ENCODE peak calls at places on chromosomes 1 and 21, in six cellular contexts. A is IMR-90, N is AG04449, R is pancreas, F is MM.1S, K is endodermal cell. I is an unnamed sample.

GRCh38 chr1:75672528-75673393 is 51.7 kb upstream of the ACADM start:
- DNase-seq in A (peak; percentile 83), N (peak; percentile 59), R (no peak), F (peak; percentile 26), K (peak; percentile 86), I (no peak)

GRCh38 chr1:16727190-16728111 is 12.9 kb upstream of the RNU1-4 start:
- DNase-seq in A (peak; percentile 64), N (no peak), R (peak; percentile 49), F (peak; percentile 17), K (peak; percentile 87), I (peak; percentile 66)

GRCh38 chr21:26982767-26983166 is 15.9 kb upstream of the ADAMTS5 start:
- DNase-seq in A (peak; percentile 63), N (no peak), R (no peak), F (no peak), K (no peak), I (no peak)

GRCh38 chr1:152313319-152313801 is 11.7 kb downstream of the FLG start:
- DNase-seq in A (no peak), N (no peak), R (no peak), F (no peak), K (no peak), I (no peak)

GRCh38 chr1:89989099-89989498 is 5.8 kb upstream of the ZNF326 start:
- DNase-seq in A (no peak), N (no peak), R (no peak), F (no peak), K (no peak), I (no peak)

GRCh38 chr1:93707956-93708355 is 26.3 kb upstream of the BCAR3 start:
- DNase-seq in A (no peak), N (no peak), R (no peak), F (peak; percentile 49), K (no peak), I (peak; percentile 46)

GRCh38 chr1:55244476-55245109 is 29.4 kb upstream of the USP24 start:
- DNase-seq in A (peak; percentile 43), N (peak; percentile 19), R (no peak), F (no peak), K (no peak), I (no peak)

GRCh38 chr1:96633695-96634094 is 87.9 kb upstream of the PTBP2 start:
- DNase-seq in A (no peak), N (no peak), R (no peak), F (no peak), K (no peak), I (no peak)

GRCh38 chr1:192703283-192704206 is 67.6 kb downstream of the RGS13 start:
- DNase-seq in A (no peak), N (no peak), R (no peak), F (peak; percentile 70), K (no peak), I (no peak)

GRCh38 chr21:35075546-35075945 is 26.4 kb upstream of the RUNX1 start:
- DNase-seq in A (peak; percentile 82), N (peak; percentile 38), R (no peak), F (no peak), K (no peak), I (no peak)

DNA sequence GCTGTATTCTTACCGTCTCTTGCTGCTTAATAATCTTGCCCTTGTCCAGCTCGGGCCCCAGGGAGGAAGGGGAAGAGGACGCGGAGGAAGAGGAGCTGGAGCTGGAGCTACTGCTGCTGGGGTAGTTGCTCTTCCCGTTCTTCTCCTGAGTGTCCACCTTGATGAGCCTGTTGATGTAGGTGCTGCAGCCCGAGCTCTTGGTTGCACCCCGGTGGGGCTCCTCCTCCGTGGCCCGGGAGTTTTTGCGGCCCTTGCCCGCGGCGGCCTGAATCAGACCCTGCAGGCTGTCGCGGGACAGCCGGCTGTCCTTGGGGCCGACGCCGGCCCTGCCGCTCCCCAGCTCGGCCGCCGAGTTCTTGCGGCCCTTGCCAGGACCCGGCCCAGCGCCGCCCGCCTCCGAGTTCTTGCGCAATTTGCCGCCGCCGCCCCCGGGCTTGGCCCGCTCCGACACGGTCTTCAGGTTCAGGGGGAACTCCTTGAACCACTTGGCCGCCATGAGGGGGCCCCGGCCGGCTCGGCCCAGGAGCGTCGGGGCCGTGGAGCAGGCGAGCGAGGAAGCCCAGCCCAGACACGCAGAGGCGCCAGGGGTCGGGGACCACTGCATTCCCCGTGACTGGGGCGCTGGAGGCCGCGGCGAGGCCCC is 475 bp upstream of the TDRD10 start:
- DNase-seq in A (no peak), N (no peak), R (peak; percentile 47), F (no peak), K (peak; percentile 77), I (peak; percentile 90)
- H3K4me3 ChIP-seq in A (peak overlapping the region; percentile 2), N (no peak overlapping the region), R (peak overlapping the region; percentile 48), F (no peak overlapping the region), K (no peak overlapping the region), I (peak overlapping the region; percentile 61)

DNA sequence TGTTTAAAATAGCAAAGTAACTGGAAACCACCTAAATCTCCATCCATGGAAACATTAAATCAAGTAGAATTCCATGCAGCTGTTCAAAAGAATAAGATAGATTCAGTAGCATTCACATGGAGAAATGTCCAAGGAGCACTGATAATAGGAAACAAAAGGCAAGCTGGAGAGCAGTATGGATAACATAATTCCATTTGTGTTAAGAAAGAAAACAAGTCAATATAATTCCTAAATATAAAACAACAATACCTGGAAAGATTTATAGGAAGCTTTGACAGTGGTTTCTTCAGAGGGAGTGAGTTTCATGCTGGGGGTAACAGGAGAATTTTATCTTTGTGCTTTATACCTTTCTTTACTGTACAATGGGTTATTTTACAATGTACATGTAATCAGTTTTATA is 36.6 kb upstream of the EPS8L3 start:
- DNase-seq in A (no peak), N (no peak), R (no peak), F (no peak), K (no peak), I (no peak)
- TF ChIP-seq CTCF in A (no peak), N (no peak), R (no peak), F (no peak), K (no peak), I (no peak)

GRCh38 chr1:205141236-205142104 is 19.7 kb upstream of the RBBP5 start:
- DNase-seq in A (peak; percentile 86), N (peak; percentile 45), R (peak; percentile 75), F (peak; percentile 91), K (peak; percentile 94), I (no peak)

GRCh38 chr1:205142105-205142475 is 20.3 kb upstream of the RBBP5 start:
- DNase-seq in A (no peak), N (no peak), R (no peak), F (no peak), K (no peak), I (no peak)

GRCh38 chr1:205144046-205144720 is 22.4 kb upstream of the RBBP5 start:
- DNase-seq in A (no peak), N (no peak), R (no peak), F (no peak), K (no peak), I (no peak)

GRCh38 chr1:205147191-205147590 is 25.4 kb upstream of the RBBP5 start:
- DNase-seq in A (peak; percentile 90), N (peak; percentile 56), R (no peak), F (no peak), K (no peak), I (no peak)

DNA sequence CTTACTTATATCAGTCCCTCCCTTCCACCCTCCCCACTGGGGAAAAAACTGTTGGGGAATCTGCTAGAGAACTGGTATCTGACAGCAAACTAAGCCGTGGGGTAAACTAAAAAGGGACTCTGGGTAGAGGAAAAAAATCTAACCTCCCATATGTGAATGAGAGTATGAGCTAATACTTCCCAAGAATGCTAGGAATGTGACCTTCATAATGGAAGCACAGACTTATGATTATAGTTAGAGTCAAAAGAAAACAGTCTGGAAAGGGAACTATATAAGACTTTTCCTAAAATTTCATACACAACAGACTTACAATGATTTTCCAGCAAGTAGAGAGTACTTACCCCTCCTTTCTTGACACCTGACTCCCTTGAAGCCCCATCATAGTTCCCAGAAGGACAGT is 23.0 kb upstream of the RBBP5 start:
- DNase-seq in A (peak; percentile 79), N (peak; percentile 36), R (no peak), F (no peak), K (no peak), I (no peak)
- H3K4me3 ChIP-seq in A (no peak overlapping the region), N (no peak overlapping the region), R (no peak overlapping the region), F (no peak overlapping the region), K (no peak overlapping the region), I (no peak overlapping the region)

GRCh38 chr1:241306125-241306790 is 50.7 kb downstream of the RGS7 start:
- DNase-seq in A (no peak), N (no peak), R (no peak), F (no peak), K (no peak), I (no peak)

GRCh38 chr1:241310451-241310850 is 46.6 kb downstream of the RGS7 start:
- DNase-seq in A (peak; percentile 8), N (no peak), R (no peak), F (no peak), K (no peak), I (no peak)

GRCh38 chr1:241316372-241316771 is 40.6 kb downstream of the RGS7 start:
- DNase-seq in A (no peak), N (no peak), R (no peak), F (no peak), K (no peak), I (no peak)

GRCh38 chr1:241311056-241311746 is 45.8 kb downstream of the RGS7 start:
- DNase-seq in A (peak; percentile 4), N (no peak), R (no peak), F (no peak), K (no peak), I (no peak)
- TF ChIP-seq CTCF in A (peak; percentile 4), N (no peak), R (no peak), F (no peak), K (peak; percentile 38), I (no peak)

GRCh38 chr1:3490046-3490745 is 35.7 kb downstream of the ARHGEF16 start:
- DNase-seq in A (no peak), N (no peak), R (no peak), F (no peak), K (no peak), I (no peak)

GRCh38 chr1:3492545-3493246 is 38.2 kb downstream of the ARHGEF16 start:
- DNase-seq in A (no peak), N (no peak), R (no peak), F (no peak), K (no peak), I (no peak)

GRCh38 chr1:3488432-3488831 is 34.0 kb downstream of the ARHGEF16 start:
- DNase-seq in A (no peak), N (no peak), R (no peak), F (no peak), K (no peak), I (no peak)

GRCh38 chr1:3494321-3495308 is 40.1 kb downstream of the ARHGEF16 start:
- DNase-seq in A (no peak), N (no peak), R (no peak), F (no peak), K (no peak), I (no peak)

GRCh38 chr1:3491291-3492246 is 37.1 kb downstream of the ARHGEF16 start:
- DNase-seq in A (peak; percentile 24), N (no peak), R (peak; percentile 84), F (peak; percentile 59), K (peak; percentile 94), I (peak; percentile 89)
- H3K4me3 ChIP-seq in A (no peak overlapping the region), N (no peak overlapping the region), R (no peak overlapping the region), F (peak overlapping the region; percentile 33), K (no peak overlapping the region), I (no peak overlapping the region)

I was measured in upper lobe of right lung.